ENCODE peak calls at places on chromosomes 12 and 14, in four cellular contexts. H is right lobe of liver, U is K562, C is hepatocyte. E is an unnamed sample. For H3K4me1 and H3K36me3, the result is how much of the 10 kb centered on the place peaks cover.

GRCh38 chr14:50612795-50613194 is 52.9 kb downstream of the ATL1 start:
- DNase-seq in U (no peak), H (no peak), C (no peak), E (no peak)

GRCh38 chr14:102726191-102726949 is 50.9 kb upstream of the TRAF3 start:
- DNase-seq in H (no peak), C (no peak), U (no peak), E (no peak)

GRCh38 chr14:29215853-29216252 is 449.3 kb downstream of the FOXG1 start:
- DNase-seq in H (no peak), C (no peak), U (no peak), E (no peak)

GRCh38 chr12:65937806-65938205 is 113.5 kb downstream of the HMGA2 start:
- DNase-seq in H (no peak), U (no peak), C (no peak), E (no peak)

GRCh38 chr12:57147641-57147944 is 174 bp upstream of the LRP1-AS start:
- DNase-seq in H (no peak), C (peak), U (no peak), E (no peak)

GRCh38 chr12:124428136-124428791 is 133.4 kb downstream of the RFLNA start:
- DNase-seq in H (no peak), C (peak), U (no peak), E (peak)

GRCh38 chr12:99024191-99024590 is 379.1 kb downstream of the APAF1 start:
- DNase-seq in C (no peak), H (no peak), U (no peak), E (no peak)

GRCh38 chr12:80412343-80412953 is 31.6 kb upstream of the PTPRQ start:
- DNase-seq in U (peak), C (peak), H (no peak), E (peak)

GRCh38 chr12:127052491-127053232 is 1214.3 kb upstream of the TMEM132C start:
- DNase-seq in U (no peak), H (no peak), C (no peak), E (no peak)

GRCh38 chr14:67491741-67492504 is 3.4 kb upstream of the TMEM229B start:
- DNase-seq in C (no peak), U (no peak), H (no peak), E (peak)
- H3K4me1 ChIP-seq in C (under half), U (under half), H (under half), E (under half)

GRCh38 chr12:62320054-62320453 is 59.9 kb downstream of the USP15 start:
- DNase-seq in C (no peak), U (no peak), H (no peak), E (no peak)
- H3K36me3 ChIP-seq in C (under half), U (half or more), H (under half), E (under half)

GRCh38 chr14:33755358-33755757 is 195.5 kb downstream of the EGLN3 start:
- DNase-seq in C (no peak), U (no peak), H (no peak), E (peak)
- H3K4me3 ChIP-seq in C (no peak), U (no peak), H (no peak), E (no peak)

GRCh38 chr12:122948605-122949004 is 17.7 kb downstream of the ABCB9 start:
- DNase-seq in U (no peak), H (no peak), C (no peak), E (no peak)

GRCh38 chr12:122945047-122945592 is 21.1 kb downstream of the ABCB9 start:
- DNase-seq in C (no peak), U (no peak), H (no peak), E (no peak)

GRCh38 chr12:122949405-122949804 is 16.9 kb downstream of the ABCB9 start:
- DNase-seq in H (no peak), C (no peak), U (no peak), E (no peak)

GRCh38 chr12:122946690-122947271 is 19.5 kb downstream of the ABCB9 start:
- DNase-seq in U (peak), H (no peak), C (peak), E (peak)

DNA sequence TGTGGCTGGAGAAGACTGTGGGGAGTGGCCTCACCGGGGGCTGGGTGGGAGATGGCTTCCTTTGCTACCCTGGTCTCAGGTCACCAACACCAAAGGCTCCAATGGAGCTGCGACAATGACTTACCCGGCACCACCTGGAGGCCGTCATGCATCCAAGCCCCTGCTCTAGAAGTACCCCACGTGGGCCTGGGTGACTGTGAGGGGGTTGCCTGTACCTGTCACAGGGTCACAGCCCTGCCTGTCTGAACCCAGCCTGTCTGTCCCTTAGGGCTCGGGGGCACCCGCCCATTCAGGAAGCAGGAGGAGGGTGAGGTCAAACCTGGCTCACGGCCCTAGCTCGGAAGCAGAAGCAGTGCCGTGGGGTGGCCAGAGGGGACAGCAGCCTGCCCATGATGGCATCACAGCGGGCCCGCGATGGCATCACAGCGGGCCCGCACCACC is 18.9 kb downstream of the ABCB9 start:
- DNase-seq in U (no peak), H (no peak), C (no peak), E (no peak)
- H3K4me1 ChIP-seq in U (under half), H (under half), C (under half), E (under half)

GRCh38 chr12:132570635-132571034 is 39.7 kb downstream of the LRCOL1 start:
- DNase-seq in U (no peak), C (no peak), H (no peak), E (no peak)
- H3K36me3 ChIP-seq in U (half or more), C (under half), H (under half), E (under half)

E was measured in BE2C.